ENCODE peak calls at places on chromosome 5, in five cellular contexts. O is activated B cell treated with CpG ODN at 0.5 μM for 24 hours, W is cardiac fibroblast, E is type B pancreatic cell, X is osteocyte. Z is an unnamed sample.

GRCh38 chr5:72817076-72817476 is 615 bp downstream of the TNPO1 start:
- DNase-seq in O (no peak), W (peak), E (peak), X (no peak), Z (peak)

GRCh38 chr5:13932561-13932960 is 11.9 kb downstream of the DNAH5 start:
- DNase-seq in O (no peak), W (no peak), E (no peak), X (no peak), Z (no peak)

GRCh38 chr5:81773148-81773547 is 22.3 kb upstream of the SSBP2 start:
- DNase-seq in O (no peak), W (no peak), E (no peak), X (no peak), Z (no peak)

GRCh38 chr5:123805300-123805699 is 293.3 kb downstream of the CSNK1G3 start:
- DNase-seq in O (no peak), W (no peak), E (no peak), X (no peak), Z (no peak)

GRCh38 chr5:152259702-152260101 is 145.4 kb downstream of the NMUR2 start:
- DNase-seq in O (no peak), W (no peak), E (no peak), X (no peak), Z (no peak)

GRCh38 chr5:33146916-33147315 is 293.8 kb upstream of the TARS1 start:
- DNase-seq in O (no peak), W (peak), E (no peak), X (no peak), Z (peak)

GRCh38 chr5:176619203-176619568 is 9.2 kb upstream of the GPRIN1 start:
- DNase-seq in O (peak), W (peak), E (peak), X (no peak), Z (no peak)

GRCh38 chr5:180105827-180106312 is 34.3 kb upstream of the RNF130 start:
- DNase-seq in O (no peak), W (peak), E (no peak), X (no peak), Z (no peak)

GRCh38 chr5:42767491-42768105 is 11.0 kb downstream of the CCDC152 start:
- DNase-seq in O (no peak), W (peak), E (no peak), X (no peak), Z (peak)

GRCh38 chr5:53071738-53072137 is 37.8 kb downstream of the MOCS2 start:
- DNase-seq in O (no peak), W (peak), E (no peak), X (no peak), Z (peak)

GRCh38 chr5:93092349-93093105 is 488.5 kb downstream of the NR2F1-AS1 start:
- DNase-seq in O (no peak), W (peak), E (no peak), X (no peak), Z (peak)

GRCh38 chr5:125326114-125326513 is 579.7 kb upstream of the ZNF608 start:
- DNase-seq in O (no peak), W (peak), E (no peak), X (no peak), Z (peak)

GRCh38 chr5:112762113-112762810 is 24.6 kb downstream of the APC start:
- DNase-seq in O (no peak), W (peak), E (no peak), X (no peak), Z (peak)

GRCh38 chr5:181170996-181171395 is 23.6 kb downstream of the OR2V2 start:
- DNase-seq in O (no peak), W (no peak), E (no peak), X (no peak), Z (peak)

GRCh38 chr5:2180456-2180855 is 297.7 kb upstream of the IRX4 start:
- DNase-seq in O (no peak), W (no peak), E (no peak), X (no peak), Z (no peak)

GRCh38 chr5:10632110-10632903 is 68.4 kb downstream of the ANKRD33B start:
- DNase-seq in O (peak), W (peak), E (no peak), X (no peak), Z (no peak)

GRCh38 chr5:130231786-130232185 is 327.5 kb downstream of the CHSY3 start:
- DNase-seq in O (no peak), W (no peak), E (no peak), X (no peak), Z (no peak)

GRCh38 chr5:14676320-14676719 is 11.8 kb downstream of the OTULIN start:
- DNase-seq in O (no peak), W (peak), E (no peak), X (peak), Z (peak)

DNA sequence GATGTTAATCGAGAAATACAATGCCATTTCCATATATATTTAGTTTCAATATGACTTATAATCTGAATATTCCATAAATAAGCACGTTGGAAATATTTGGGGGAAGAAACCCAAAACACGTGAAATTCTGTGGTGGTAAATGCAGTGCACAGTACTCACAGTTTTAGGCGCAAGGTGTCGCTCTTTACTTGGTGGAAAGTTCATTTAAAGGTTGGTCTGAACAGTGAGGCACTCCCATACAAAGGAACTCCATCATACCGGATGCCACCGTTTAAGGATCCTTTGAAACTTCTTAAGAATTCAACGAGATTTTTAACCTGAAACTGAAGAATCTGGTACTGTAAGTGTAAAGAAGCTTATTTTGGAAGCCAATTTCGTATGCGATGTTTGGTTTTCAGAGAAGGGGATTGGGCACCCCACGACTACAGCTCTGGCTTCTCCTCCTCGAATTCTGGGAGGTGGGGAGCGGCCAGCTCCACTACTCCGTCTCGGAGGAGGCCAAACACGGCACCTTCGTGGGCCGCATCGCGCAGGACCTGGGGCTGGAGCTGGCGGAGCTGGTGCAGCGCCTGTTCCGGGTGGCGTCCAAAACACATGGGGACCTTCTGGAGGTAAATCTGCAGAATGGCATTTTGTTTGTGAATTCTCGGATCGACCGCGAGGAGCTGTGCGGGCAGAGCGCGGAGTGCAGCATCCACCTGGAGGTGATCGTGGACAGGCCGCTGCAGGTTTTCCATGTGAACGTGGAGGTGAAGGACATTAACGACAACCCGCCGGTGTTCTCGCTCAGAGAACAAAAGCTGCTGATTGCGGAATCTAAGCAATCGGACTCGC is at the start of gene PCDHA11:
- DNase-seq in O (no peak), W (peak), E (no peak), X (peak), Z (no peak)
- TF ChIP-seq CTCF in O (no peak), W (peak), E (peak), X (peak), Z (no peak)

GRCh38 chr5:95164869-95165268 is 120.0 kb downstream of the MCTP1 start:
- DNase-seq in O (no peak), W (no peak), E (no peak), X (no peak), Z (no peak)

GRCh38 chr5:95163079-95163478 is 121.8 kb downstream of the MCTP1 start:
- DNase-seq in O (no peak), W (no peak), E (no peak), X (no peak), Z (no peak)

GRCh38 chr5:95162231-95162992 is 122.5 kb downstream of the MCTP1 start:
- DNase-seq in O (no peak), W (no peak), E (no peak), X (no peak), Z (no peak)

GRCh38 chr5:95155888-95156287 is 129.0 kb downstream of the MCTP1 start:
- DNase-seq in O (no peak), W (no peak), E (no peak), X (no peak), Z (no peak)

DNA sequence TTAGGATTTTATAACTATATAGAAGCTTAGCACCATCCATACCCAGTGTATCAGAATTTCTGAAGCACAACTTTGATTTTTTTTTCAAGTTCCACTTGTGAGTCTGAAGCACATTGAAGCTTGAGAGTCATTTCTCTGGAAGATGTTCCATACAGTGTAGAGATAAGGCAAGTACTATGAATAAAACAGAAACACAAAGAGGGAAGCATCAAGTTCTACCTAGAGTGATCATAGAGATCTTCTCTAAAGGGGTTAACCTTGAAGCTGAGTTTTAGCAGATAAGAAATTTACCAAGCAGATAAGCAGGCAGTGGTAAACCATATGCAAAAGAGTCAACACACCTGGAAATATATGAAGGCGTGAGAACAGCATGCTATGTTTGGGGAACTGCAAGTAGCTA is 125.3 kb downstream of the MCTP1 start:
- DNase-seq in O (no peak), W (no peak), E (no peak), X (no peak), Z (no peak)
- TF ChIP-seq CTCF in O (no peak), W (no peak), E (no peak), X (no peak), Z (no peak)

DNA sequence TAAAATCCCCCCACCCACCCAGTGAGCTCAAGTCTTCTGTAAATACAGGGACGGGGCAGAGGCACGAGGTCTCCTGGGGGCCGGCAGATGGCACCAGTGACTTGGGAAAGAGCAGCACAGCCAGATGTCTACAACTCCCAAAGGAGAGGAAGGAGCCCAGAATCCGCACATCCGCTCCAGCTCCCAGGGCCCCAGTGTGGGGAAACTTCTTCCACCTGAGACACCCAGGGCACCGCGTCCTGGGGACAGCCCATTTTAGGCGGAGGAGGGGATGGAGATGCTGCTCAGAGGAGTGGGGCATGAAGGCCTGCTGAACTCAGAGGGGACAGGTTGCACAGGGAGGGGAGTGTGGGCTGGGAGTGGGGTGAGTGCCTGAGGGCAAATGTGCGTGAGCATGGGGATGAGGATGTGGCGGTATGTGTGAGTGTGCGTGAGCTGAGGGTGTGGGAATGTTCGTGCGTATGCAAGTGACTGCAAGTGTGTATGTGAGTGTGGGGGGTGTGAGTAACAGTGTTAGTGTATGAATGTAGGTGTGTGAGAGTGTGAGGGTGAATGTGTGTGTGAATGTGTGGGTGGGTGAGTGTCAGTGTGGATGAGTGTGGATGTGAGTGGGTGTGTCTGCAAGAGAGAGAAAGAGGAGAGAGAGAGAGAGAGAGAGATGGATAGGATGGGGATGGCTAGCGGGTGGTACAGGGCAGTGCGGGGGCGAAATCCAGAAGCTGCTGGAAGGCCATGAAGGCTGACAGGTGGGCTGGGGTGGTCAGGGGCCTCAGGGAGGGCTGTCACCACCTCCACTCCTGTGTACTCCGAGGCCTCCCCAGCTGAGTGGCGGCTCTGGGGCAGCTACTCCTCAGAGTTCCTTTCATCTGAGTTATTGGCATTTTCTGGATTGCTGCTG is 63.5 kb downstream of the DUSP1 start:
- DNase-seq in O (no peak), W (peak), E (no peak), X (no peak), Z (peak)
- TF ChIP-seq CTCF in O (no peak), W (peak), E (peak), X (peak), Z (peak)

DNA sequence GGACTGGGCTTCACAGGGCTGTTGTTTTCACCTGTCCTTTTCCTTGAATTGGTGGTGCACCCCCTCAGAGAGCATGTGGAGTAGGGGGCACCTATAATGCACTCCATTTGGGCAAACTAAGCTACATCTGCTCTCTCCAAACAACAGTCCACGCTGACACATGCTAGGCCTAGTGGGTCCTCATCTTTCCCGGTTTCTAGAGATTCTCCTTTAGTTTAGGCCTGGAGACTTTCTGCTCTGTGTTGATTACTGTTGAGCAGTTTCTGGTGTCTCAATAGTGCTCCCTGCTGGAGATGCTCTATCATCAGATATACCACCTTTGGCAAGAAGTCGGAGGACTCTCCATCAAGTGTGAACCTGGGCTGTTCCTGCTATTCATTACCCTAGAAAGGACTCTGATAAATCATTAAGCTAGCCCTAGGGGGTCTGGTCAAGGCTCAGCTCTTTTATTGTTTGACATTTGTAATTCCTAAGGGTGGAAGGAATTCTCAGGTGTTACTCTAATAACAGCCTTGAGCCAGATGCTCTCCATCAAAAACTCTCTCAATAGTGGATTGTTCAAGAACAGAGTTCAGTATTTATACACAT is 64.0 kb upstream of the FYB1 start:
- DNase-seq in O (no peak), W (peak), E (no peak), X (no peak), Z (peak)
- TF ChIP-seq CTCF in O (peak), W (peak), E (peak), X (peak), Z (peak)

DNA sequence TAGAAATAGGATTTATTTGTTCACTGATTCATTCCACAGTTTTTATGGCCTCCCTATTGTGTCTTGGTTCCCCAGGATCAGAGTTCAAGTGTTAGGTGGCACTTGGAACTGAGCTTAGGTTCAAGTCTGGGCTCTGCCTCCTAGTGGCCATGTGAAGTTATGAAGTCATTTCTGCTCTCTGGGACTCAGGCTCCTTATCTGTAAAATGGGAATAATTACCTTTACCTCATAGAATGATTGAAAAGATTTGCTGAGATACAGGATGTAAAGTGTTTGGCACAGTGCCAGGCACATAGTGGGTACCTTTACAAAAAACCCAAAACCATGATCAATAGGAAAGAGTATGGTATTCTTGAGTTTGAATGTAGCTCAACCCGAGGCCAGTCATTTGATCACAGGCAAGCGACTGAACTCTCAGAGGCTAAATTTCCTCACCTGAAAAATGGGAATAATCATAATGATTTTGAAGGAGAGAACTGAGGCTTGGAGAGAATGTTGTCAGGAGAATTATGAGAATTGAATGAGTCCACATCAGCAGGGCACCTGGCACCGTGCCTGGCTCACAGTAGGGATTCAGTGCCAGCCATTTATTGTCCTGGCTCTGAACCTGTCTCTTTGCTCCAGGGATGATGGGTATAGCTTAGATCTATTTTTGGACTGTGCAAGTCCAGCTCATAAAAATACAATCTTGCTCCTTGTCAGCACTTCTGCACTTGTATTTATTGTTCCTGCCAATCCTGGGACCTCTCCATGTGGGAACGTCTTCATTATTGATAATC is 10.7 kb downstream of the NSG2 start:
- DNase-seq in O (no peak), W (no peak), E (no peak), X (no peak), Z (no peak)
- TF ChIP-seq CTCF in O (no peak), W (no peak), E (peak), X (no peak), Z (peak)

GRCh38 chr5:111697881-111698757 is 58.9 kb downstream of the NREP start:
- DNase-seq in O (no peak), W (peak), E (no peak), X (no peak), Z (peak)
- TF ChIP-seq CTCF in O (no peak), W (peak), E (peak), X (peak), Z (no peak)

GRCh38 chr5:166517976-166518375 is 1773.5 kb upstream of the WWC1 start:
- DNase-seq in O (no peak), W (no peak), E (no peak), X (no peak), Z (no peak)
- TF ChIP-seq CTCF in O (no peak), W (no peak), E (no peak), X (no peak), Z (no peak)

DNA sequence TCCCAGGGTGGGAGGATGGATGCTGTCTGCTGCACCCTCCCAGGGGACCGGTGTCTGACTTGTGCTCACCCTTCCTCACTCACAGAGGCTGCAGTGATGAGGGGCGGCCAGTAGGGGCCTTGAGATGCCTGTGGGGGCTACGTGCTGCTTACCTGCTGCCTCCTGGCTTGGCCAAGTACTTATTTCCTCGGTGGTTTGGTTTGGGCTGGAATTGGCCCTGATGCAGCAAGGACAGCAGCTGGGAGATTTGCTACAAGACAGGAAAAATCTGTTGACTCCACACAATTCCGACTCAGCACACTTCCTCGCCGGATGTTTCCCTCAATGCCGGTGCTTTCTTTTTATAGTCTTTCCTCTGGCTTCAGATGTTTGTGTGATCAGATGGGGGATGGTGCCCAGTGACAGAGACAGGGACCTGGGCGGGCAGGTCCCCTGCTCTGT is 6.6 kb downstream of the PCDH12 start:
- DNase-seq in O (no peak), W (peak), E (no peak), X (no peak), Z (no peak)
- TF ChIP-seq CTCF in O (no peak), W (peak), E (peak), X (peak), Z (peak)